ENCODE peak calls at places on chromosomes 7 and 10, in ten cellular contexts. O is cardiac muscle cell, X is HT1080, A is choroid plexus epithelial cell, C is AG08395, U is ELR, M is T1000, B is GM04504, L is fibroblast of lung, Z is aorta. Y is an unnamed sample.
A peak's percentile ranks its signal among the peaks of the same experiment; 100 is the strongest.

GRCh38 chr10:96369890-96370574 is 11.2 kb upstream of the OPALIN start:
- DNase-seq in O (no peak), X (peak; percentile 75), A (no peak), C (no peak), U (no peak), M (no peak), B (no peak), L (peak; percentile 10), Z (no peak), Y (no peak)

GRCh38 chr7:159006610-159007130 is 138.0 kb downstream of the VIPR2 start:
- DNase-seq in O (no peak), X (no peak), A (no peak), C (no peak), U (no peak), M (no peak), B (no peak), L (no peak), Z (no peak), Y (no peak)

GRCh38 chr7:27213904-27214586 is 14.2 kb upstream of the HOXA13 start:
- DNase-seq in O (no peak), X (no peak), A (no peak), C (no peak), U (no peak), M (no peak), B (no peak), L (no peak), Z (peak; percentile 52), Y (no peak)

GRCh38 chr7:6376820-6377219 is 70.9 kb downstream of the DAGLB start:
- DNase-seq in O (no peak), X (no peak), A (no peak), C (no peak), U (no peak), M (no peak), B (no peak), L (no peak), Z (no peak), Y (no peak)

GRCh38 chr7:74452748-74453320 is 872 bp upstream of the GTF2IRD1 start:
- DNase-seq in O (peak; percentile 36), X (peak; percentile 57), A (peak; percentile 22), C (peak; percentile 55), U (peak; percentile 68), M (no peak), B (no peak), L (peak; percentile 30), Z (no peak), Y (peak; percentile 51)

GRCh38 chr10:43844236-43844635 is 195.6 kb upstream of the ZNF32 start:
- DNase-seq in O (no peak), X (no peak), A (no peak), C (no peak), U (no peak), M (no peak), B (no peak), L (no peak), Z (no peak), Y (no peak)

GRCh38 chr7:7795736-7796135 is 77.3 kb upstream of the RPA3 start:
- DNase-seq in O (no peak), X (peak; percentile 83), A (peak; percentile 78), C (peak; percentile 25), U (peak; percentile 89), M (peak; percentile 36), B (peak; percentile 24), L (peak; percentile 63), Z (no peak), Y (no peak)

GRCh38 chr7:131011437-131011752 is 277.4 kb upstream of the KLF14 start:
- DNase-seq in O (no peak), X (no peak), A (no peak), C (no peak), U (no peak), M (no peak), B (no peak), L (no peak), Z (no peak), Y (no peak)

GRCh38 chr10:35367107-35367859 is 31.0 kb downstream of the CCNY start:
- DNase-seq in O (no peak), X (no peak), A (no peak), C (no peak), U (no peak), M (no peak), B (no peak), L (no peak), Z (no peak), Y (no peak)

GRCh38 chr7:106285801-106286492 is 1.2 kb upstream of the NAMPT start:
- DNase-seq in O (peak; percentile 75), X (no peak), A (peak; percentile 46), C (no peak), U (no peak), M (no peak), B (no peak), L (peak; percentile 46), Z (no peak), Y (no peak)

GRCh38 chr7:45622058-45622457 is 47.9 kb downstream of the ADCY1 start:
- DNase-seq in O (no peak), X (no peak), A (no peak), C (no peak), U (no peak), M (no peak), B (no peak), L (no peak), Z (peak; percentile 61), Y (no peak)

GRCh38 chr10:43204943-43205671 is 61.8 kb downstream of the RASGEF1A start:
- DNase-seq in O (peak; percentile 68), X (peak; percentile 59), A (peak; percentile 78), C (peak; percentile 63), U (peak; percentile 68), M (no peak), B (no peak), L (peak; percentile 47), Z (peak; percentile 73), Y (no peak)

GRCh38 chr7:2014391-2015241 is 218.1 kb downstream of the MAD1L1 start:
- DNase-seq in O (no peak), X (no peak), A (no peak), C (no peak), U (no peak), M (no peak), B (no peak), L (no peak), Z (peak; percentile 74), Y (no peak)

GRCh38 chr10:79434816-79435215 is 10.6 kb downstream of the ZCCHC24 start:
- DNase-seq in O (peak; percentile 76), X (peak; percentile 58), A (peak; percentile 89), C (peak; percentile 67), U (peak; percentile 71), M (no peak), B (no peak), L (peak; percentile 84), Z (peak; percentile 78), Y (peak; percentile 34)

GRCh38 chr10:130357951-130358350 is 221.8 kb downstream of the GLRX3 start:
- DNase-seq in O (no peak), X (no peak), A (no peak), C (no peak), U (no peak), M (no peak), B (no peak), L (no peak), Z (peak; percentile 50), Y (no peak)

GRCh38 chr7:42691030-42691639 is 220.7 kb downstream of the C7orf25 start:
- DNase-seq in O (peak; percentile 86), X (peak; percentile 66), A (peak; percentile 76), C (peak; percentile 64), U (peak; percentile 65), M (peak; percentile 25), B (peak; percentile 41), L (peak; percentile 51), Z (no peak), Y (peak; percentile 8)